ENCODE peak calls at places on chromosomes 5 and 9, in five cellular contexts. U, J, D, P and K are unnamed samples.

GRCh38 chr9:32350682-32351081 is 33.8 kb upstream of the ACO1 start:
- DNase-seq in P (no peak), U (no peak), D (no peak), J (peak), K (no peak)

GRCh38 chr9:101592788-101593187 is 2.0 kb downstream of the PPP3R2 start:
- DNase-seq in P (no peak), U (no peak), J (no peak), D (no peak), K (no peak)

GRCh38 chr5:124057161-124057814 is 545.3 kb downstream of the CSNK1G3 start:
- DNase-seq in U (peak), J (no peak), P (no peak), D (no peak), K (peak)

GRCh38 chr5:82272957-82273356 is 5.2 kb downstream of the RPS23 start:
- DNase-seq in U (peak), D (no peak), P (no peak), J (no peak), K (no peak)

GRCh38 chr9:113369583-113370140 is 7.1 kb downstream of the HDHD3 start:
- DNase-seq in P (no peak), D (no peak), U (no peak), J (no peak), K (no peak)

GRCh38 chr9:92242115-92242778 is 51.2 kb downstream of the IARS1 start:
- DNase-seq in P (no peak), D (peak), U (no peak), J (peak), K (no peak)

GRCh38 chr5:93359296-93359957 is 221.6 kb downstream of the NR2F1-AS1 start:
- DNase-seq in J (no peak), U (no peak), D (peak), P (no peak), K (no peak)

GRCh38 chr5:118963169-118963568 is 25.2 kb downstream of the DTWD2 start:
- DNase-seq in D (no peak), J (no peak), P (no peak), U (no peak), K (no peak)

GRCh38 chr5:158701406-158702177 is 398.1 kb downstream of the EBF1 start:
- DNase-seq in D (peak), U (no peak), P (no peak), J (no peak), K (no peak)

GRCh38 chr5:137560414-137560813 is 61.3 kb upstream of the SPOCK1 start:
- DNase-seq in J (no peak), U (no peak), P (no peak), D (no peak), K (no peak)

GRCh38 chr5:1005362-1005851 is 3.2 kb upstream of the NKD2 start:
- DNase-seq in J (no peak), P (peak), D (no peak), U (no peak), K (peak)

GRCh38 chr5:175823731-175824525 is 47.5 kb upstream of the CPLX2 start:
- DNase-seq in U (no peak), P (no peak), J (no peak), D (no peak), K (peak)

GRCh38 chr5:32369032-32369431 is 56.3 kb upstream of the MTMR12 start:
- DNase-seq in P (no peak), U (no peak), J (no peak), D (no peak), K (no peak)

GRCh38 chr9:134879664-134880483 is 736 bp upstream of the FCN2 start:
- DNase-seq in D (no peak), J (no peak), U (no peak), P (no peak), K (no peak)

GRCh38 chr9:112352209-112352608 is 18.8 kb upstream of the PTBP3 start:
- DNase-seq in D (no peak), U (no peak), P (no peak), J (no peak), K (no peak)

GRCh38 chr5:68196876-68197275 is 18.7 kb upstream of the PIK3R1 start:
- DNase-seq in D (no peak), P (peak), J (no peak), U (peak), K (no peak)

GRCh38 chr5:125536582-125536981 is 790.1 kb upstream of the ZNF608 start:
- DNase-seq in D (no peak), U (no peak), J (no peak), P (no peak), K (no peak)

GRCh38 chr5:174078416-174078815 is 32.9 kb downstream of the NSG2 start:
- DNase-seq in J (no peak), U (no peak), P (no peak), D (no peak), K (no peak)

GRCh38 chr5:72265032-72265903 is 54.8 kb downstream of the MRPS27 start:
- DNase-seq in D (no peak), J (no peak), P (no peak), U (no peak), K (no peak)

GRCh38 chr9:124452326-124452725 is 2.1 kb downstream of the ADGRD2 start:
- DNase-seq in D (no peak), J (no peak), P (no peak), U (no peak), K (no peak)

GRCh38 chr9:22307013-22307711 is 139.5 kb upstream of the DMRTA1 start:
- DNase-seq in D (peak), J (peak), P (peak), U (no peak), K (no peak)

GRCh38 chr5:143349127-143349526 is 54.4 kb downstream of the NR3C1 start:
- DNase-seq in D (no peak), U (no peak), P (no peak), J (no peak), K (no peak)

GRCh38 chr5:143241892-143242291 is 161.6 kb downstream of the NR3C1 start:
- DNase-seq in D (no peak), U (no peak), J (no peak), P (no peak), K (no peak)

GRCh38 chr9:3189113-3189861 is 336.5 kb downstream of the RFX3 start:
- DNase-seq in J (no peak), P (no peak), D (no peak), U (no peak), K (no peak)